ENCODE peak calls at places on chromosome 2, in seven cellular contexts. One of them, this sample, is unnamed.

GRCh38 chr2:100957971-100958653 is 44.0 kb upstream of the RPL31 start:
- DNase-seq in prostate gland: peak
- DNase-seq in cardiac muscle cell: no peak
- DNase-seq in heart left ventricle: peak
- DNase-seq in IMR-90: peak
- DNase-seq in breast epithelium: peak
- DNase-seq in heart right ventricle: peak
- DNase-seq in this sample: peak

GRCh38 chr2:83742117-83742782 is 716.8 kb downstream of the SUCLG1 start:
- DNase-seq in prostate gland: no peak
- DNase-seq in cardiac muscle cell: no peak
- DNase-seq in heart left ventricle: no peak
- DNase-seq in IMR-90: no peak
- DNase-seq in breast epithelium: no peak
- DNase-seq in heart right ventricle: peak
- DNase-seq in this sample: no peak

GRCh38 chr2:88880441-88880953 is 189.0 kb downstream of the RPIA start:
- DNase-seq in prostate gland: peak
- DNase-seq in cardiac muscle cell: peak
- DNase-seq in heart left ventricle: peak
- DNase-seq in IMR-90: peak
- DNase-seq in breast epithelium: no peak
- DNase-seq in heart right ventricle: peak
- DNase-seq in this sample: peak

GRCh38 chr2:241702405-241703127 is 727 bp downstream of the ING5 start:
- DNase-seq in prostate gland: peak
- DNase-seq in cardiac muscle cell: peak
- DNase-seq in heart left ventricle: peak
- DNase-seq in IMR-90: peak
- DNase-seq in breast epithelium: peak
- DNase-seq in heart right ventricle: peak
- DNase-seq in this sample: peak

GRCh38 chr2:70305531-70305930 is 3.7 kb upstream of the FAM136A start:
- DNase-seq in prostate gland: no peak
- DNase-seq in cardiac muscle cell: no peak
- DNase-seq in heart left ventricle: no peak
- DNase-seq in IMR-90: no peak
- DNase-seq in breast epithelium: no peak
- DNase-seq in heart right ventricle: no peak
- DNase-seq in this sample: no peak

GRCh38 chr2:110688594-110689091 is 10.8 kb upstream of the BUB1 start:
- DNase-seq in prostate gland: no peak
- DNase-seq in cardiac muscle cell: no peak
- DNase-seq in heart left ventricle: no peak
- DNase-seq in IMR-90: no peak
- DNase-seq in breast epithelium: no peak
- DNase-seq in heart right ventricle: no peak
- DNase-seq in this sample: no peak

GRCh38 chr2:170816499-170817246 is at the start of gene GAD1:
- DNase-seq in prostate gland: peak
- DNase-seq in cardiac muscle cell: peak
- DNase-seq in heart left ventricle: peak
- DNase-seq in IMR-90: peak
- DNase-seq in breast epithelium: no peak
- DNase-seq in heart right ventricle: peak
- DNase-seq in this sample: peak

GRCh38 chr2:32697156-32697555 is 69.3 kb downstream of the TTC27 start:
- DNase-seq in prostate gland: no peak
- DNase-seq in cardiac muscle cell: no peak
- DNase-seq in heart left ventricle: no peak
- DNase-seq in IMR-90: peak
- DNase-seq in breast epithelium: no peak
- DNase-seq in heart right ventricle: no peak
- DNase-seq in this sample: peak

GRCh38 chr2:149422337-149422990 is 92.1 kb downstream of the LYPD6 start:
- DNase-seq in prostate gland: no peak
- DNase-seq in cardiac muscle cell: no peak
- DNase-seq in heart left ventricle: no peak
- DNase-seq in IMR-90: peak
- DNase-seq in breast epithelium: no peak
- DNase-seq in heart right ventricle: no peak
- DNase-seq in this sample: peak

GRCh38 chr2:67571785-67572718 is 174.9 kb downstream of the ETAA1 start:
- DNase-seq in prostate gland: no peak
- DNase-seq in cardiac muscle cell: no peak
- DNase-seq in heart left ventricle: no peak
- DNase-seq in IMR-90: peak
- DNase-seq in breast epithelium: no peak
- DNase-seq in heart right ventricle: no peak
- DNase-seq in this sample: peak

GRCh38 chr2:36356990-36357505 is 1.5 kb downstream of the CRIM1 start:
- DNase-seq in prostate gland: no peak
- DNase-seq in cardiac muscle cell: no peak
- DNase-seq in heart left ventricle: peak
- DNase-seq in IMR-90: peak
- DNase-seq in breast epithelium: no peak
- DNase-seq in heart right ventricle: peak
- DNase-seq in this sample: peak

GRCh38 chr2:36355157-36355889 is at the start of gene CRIM1:
- DNase-seq in prostate gland: peak
- DNase-seq in cardiac muscle cell: peak
- DNase-seq in heart left ventricle: peak
- DNase-seq in IMR-90: peak
- DNase-seq in breast epithelium: peak
- DNase-seq in heart right ventricle: peak
- DNase-seq in this sample: peak

GRCh38 chr2:36355890-36356198 is 266 bp downstream of the CRIM1 start:
- DNase-seq in prostate gland: no peak
- DNase-seq in cardiac muscle cell: no peak
- DNase-seq in heart left ventricle: no peak
- DNase-seq in IMR-90: no peak
- DNase-seq in breast epithelium: no peak
- DNase-seq in heart right ventricle: no peak
- DNase-seq in this sample: no peak

GRCh38 chr2:36357506-36358316 is 2.1 kb downstream of the CRIM1 start:
- DNase-seq in prostate gland: peak
- DNase-seq in cardiac muscle cell: peak
- DNase-seq in heart left ventricle: peak
- DNase-seq in IMR-90: peak
- DNase-seq in breast epithelium: no peak
- DNase-seq in heart right ventricle: no peak
- DNase-seq in this sample: peak

GRCh38 chr2:36356199-36356989 is 816 bp downstream of the CRIM1 start:
- DNase-seq in prostate gland: peak
- DNase-seq in cardiac muscle cell: peak
- DNase-seq in heart left ventricle: peak
- DNase-seq in IMR-90: peak
- DNase-seq in breast epithelium: peak
- DNase-seq in heart right ventricle: peak
- DNase-seq in this sample: peak
- H3K27ac ChIP-seq in prostate gland: peak
- H3K27ac ChIP-seq in cardiac muscle cell: no peak
- H3K27ac ChIP-seq in heart left ventricle: peak
- H3K27ac ChIP-seq in IMR-90: peak
- H3K27ac ChIP-seq in breast epithelium: peak
- H3K27ac ChIP-seq in heart right ventricle: peak
- H3K27ac ChIP-seq in this sample: peak

GRCh38 chr2:54599326-54599710 is 124.1 kb upstream of the EML6 start:
- DNase-seq in prostate gland: no peak
- DNase-seq in cardiac muscle cell: no peak
- DNase-seq in heart left ventricle: no peak
- DNase-seq in IMR-90: no peak
- DNase-seq in breast epithelium: no peak
- DNase-seq in heart right ventricle: no peak
- DNase-seq in this sample: no peak

GRCh38 chr2:54597153-54597827 is 126.2 kb upstream of the EML6 start:
- DNase-seq in prostate gland: no peak
- DNase-seq in cardiac muscle cell: no peak
- DNase-seq in heart left ventricle: peak
- DNase-seq in IMR-90: peak
- DNase-seq in breast epithelium: no peak
- DNase-seq in heart right ventricle: peak
- DNase-seq in this sample: no peak

GRCh38 chr2:54595999-54596903 is 127.2 kb upstream of the EML6 start:
- DNase-seq in prostate gland: no peak
- DNase-seq in cardiac muscle cell: no peak
- DNase-seq in heart left ventricle: peak
- DNase-seq in IMR-90: no peak
- DNase-seq in breast epithelium: no peak
- DNase-seq in heart right ventricle: peak
- DNase-seq in this sample: no peak

GRCh38 chr2:54599914-54600313 is 123.5 kb upstream of the EML6 start:
- DNase-seq in prostate gland: peak
- DNase-seq in cardiac muscle cell: no peak
- DNase-seq in heart left ventricle: peak
- DNase-seq in IMR-90: no peak
- DNase-seq in breast epithelium: peak
- DNase-seq in heart right ventricle: peak
- DNase-seq in this sample: peak

DNA sequence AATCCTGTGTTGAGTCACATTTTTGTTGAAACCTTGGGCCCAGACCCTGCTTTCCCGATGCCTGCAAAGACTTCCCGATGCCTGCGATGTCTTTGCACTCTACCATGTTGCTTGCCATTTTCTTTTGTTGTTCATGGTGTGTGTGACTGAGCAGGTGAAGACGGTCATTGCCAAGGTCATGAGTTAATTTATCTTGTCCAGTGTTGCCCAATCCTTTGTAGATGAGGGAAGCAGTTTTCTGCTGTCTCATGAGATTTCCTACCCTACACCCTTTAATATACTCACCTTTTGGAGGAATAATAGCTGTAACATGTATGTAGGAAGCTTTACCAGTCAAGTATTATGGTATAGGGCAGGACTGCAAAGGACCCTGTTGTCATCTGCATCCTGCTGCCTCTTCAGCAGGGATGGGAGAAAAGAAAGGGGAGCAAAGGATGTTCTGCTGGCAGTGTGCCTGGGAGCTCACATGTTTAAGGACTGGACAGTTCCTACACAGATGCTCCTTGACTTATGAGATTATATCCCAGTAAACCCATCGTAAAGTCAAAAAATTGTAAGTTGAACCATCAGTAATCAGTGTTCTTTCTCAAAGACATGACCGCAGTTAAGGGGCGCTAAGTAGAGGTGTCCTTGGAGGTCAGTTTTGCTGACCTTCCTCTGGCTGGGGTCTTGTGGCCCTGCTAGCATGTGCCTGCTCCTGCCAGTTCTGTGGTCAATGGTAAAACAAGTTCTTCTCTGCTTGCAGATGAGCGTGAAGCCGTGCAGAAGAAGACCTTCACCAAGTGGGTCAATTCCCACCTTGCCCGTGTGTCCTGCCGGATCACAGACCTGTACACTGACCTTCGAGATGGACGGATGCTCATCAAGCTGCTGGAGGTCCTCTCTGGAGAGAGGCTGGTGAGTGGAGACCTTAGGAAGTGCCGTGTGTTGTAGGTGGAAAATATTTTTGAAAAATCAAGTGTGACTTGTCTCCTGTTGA is 124.8 kb upstream of the EML6 start:
- DNase-seq in prostate gland: no peak
- DNase-seq in cardiac muscle cell: no peak
- DNase-seq in heart left ventricle: no peak
- DNase-seq in IMR-90: peak
- DNase-seq in breast epithelium: no peak
- DNase-seq in heart right ventricle: no peak
- DNase-seq in this sample: no peak
- H3K27ac ChIP-seq in prostate gland: no peak
- H3K27ac ChIP-seq in cardiac muscle cell: no peak
- H3K27ac ChIP-seq in heart left ventricle: peak
- H3K27ac ChIP-seq in IMR-90: no peak
- H3K27ac ChIP-seq in breast epithelium: peak
- H3K27ac ChIP-seq in heart right ventricle: no peak
- H3K27ac ChIP-seq in this sample: peak

GRCh38 chr2:36484454-36484853 is 113.5 kb downstream of the FEZ2 start:
- DNase-seq in prostate gland: no peak
- DNase-seq in cardiac muscle cell: no peak
- DNase-seq in heart left ventricle: no peak
- DNase-seq in IMR-90: no peak
- DNase-seq in breast epithelium: no peak
- DNase-seq in heart right ventricle: no peak
- DNase-seq in this sample: no peak
- H3K27ac ChIP-seq in prostate gland: peak
- H3K27ac ChIP-seq in cardiac muscle cell: no peak
- H3K27ac ChIP-seq in heart left ventricle: peak
- H3K27ac ChIP-seq in IMR-90: peak
- H3K27ac ChIP-seq in breast epithelium: peak
- H3K27ac ChIP-seq in heart right ventricle: no peak
- H3K27ac ChIP-seq in this sample: no peak

GRCh38 chr2:54979645-54980044 is 70.6 kb downstream of the RTN4 start:
- DNase-seq in prostate gland: peak
- DNase-seq in cardiac muscle cell: no peak
- DNase-seq in heart left ventricle: no peak
- DNase-seq in IMR-90: no peak
- DNase-seq in breast epithelium: peak
- DNase-seq in heart right ventricle: no peak
- DNase-seq in this sample: peak
- H3K27ac ChIP-seq in prostate gland: peak
- H3K27ac ChIP-seq in cardiac muscle cell: no peak
- H3K27ac ChIP-seq in heart left ventricle: no peak
- H3K27ac ChIP-seq in IMR-90: no peak
- H3K27ac ChIP-seq in breast epithelium: peak
- H3K27ac ChIP-seq in heart right ventricle: no peak
- H3K27ac ChIP-seq in this sample: no peak

DNA sequence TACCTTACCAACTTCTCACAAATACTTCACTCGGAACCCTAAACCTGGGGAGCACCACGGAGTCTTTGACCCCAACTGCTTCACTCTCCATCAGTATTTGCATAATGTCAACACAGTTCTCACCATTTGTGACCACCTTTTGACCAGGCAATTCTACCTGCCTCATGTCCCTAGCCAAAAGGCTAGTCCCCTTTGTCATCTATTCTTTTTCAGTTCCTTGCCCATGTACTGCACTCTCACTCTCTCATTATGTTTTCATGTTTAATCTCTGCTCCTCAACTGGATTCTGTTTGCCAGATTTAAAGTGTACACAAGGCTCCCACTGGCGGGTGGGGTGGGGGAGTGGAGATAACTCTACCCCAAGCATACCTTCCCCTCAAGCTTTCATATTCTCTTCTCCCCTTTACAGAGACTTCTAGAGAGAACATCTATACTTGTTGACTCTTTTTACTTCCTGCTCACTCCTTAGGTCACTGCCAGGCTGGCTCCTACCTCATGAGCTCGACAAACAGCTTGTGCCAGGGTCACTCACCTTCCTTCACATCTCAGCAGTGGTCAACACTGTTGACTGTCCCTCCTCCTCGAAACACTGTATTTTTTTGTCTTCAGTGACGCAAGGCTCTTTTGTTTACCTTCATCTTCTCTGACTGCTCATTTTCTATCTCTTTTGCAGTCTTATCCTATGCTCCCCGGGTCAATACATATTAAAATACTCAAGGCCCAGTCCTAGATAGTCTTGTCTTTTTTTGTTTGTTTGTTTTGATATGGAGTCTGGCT is 88.7 kb upstream of the MAP4K3 start:
- DNase-seq in prostate gland: no peak
- DNase-seq in cardiac muscle cell: no peak
- DNase-seq in heart left ventricle: no peak
- DNase-seq in IMR-90: no peak
- DNase-seq in breast epithelium: no peak
- DNase-seq in heart right ventricle: no peak
- DNase-seq in this sample: no peak
- H3K27ac ChIP-seq in prostate gland: no peak
- H3K27ac ChIP-seq in cardiac muscle cell: peak
- H3K27ac ChIP-seq in heart left ventricle: peak
- H3K27ac ChIP-seq in IMR-90: no peak
- H3K27ac ChIP-seq in breast epithelium: no peak
- H3K27ac ChIP-seq in heart right ventricle: no peak
- H3K27ac ChIP-seq in this sample: no peak

GRCh38 chr2:46984034-46984433 is 68.4 kb upstream of the MCFD2 start:
- DNase-seq in prostate gland: no peak
- DNase-seq in cardiac muscle cell: no peak
- DNase-seq in heart left ventricle: no peak
- DNase-seq in IMR-90: no peak
- DNase-seq in breast epithelium: no peak
- DNase-seq in heart right ventricle: no peak
- DNase-seq in this sample: no peak
- H3K27ac ChIP-seq in prostate gland: peak
- H3K27ac ChIP-seq in cardiac muscle cell: no peak
- H3K27ac ChIP-seq in heart left ventricle: no peak
- H3K27ac ChIP-seq in IMR-90: no peak
- H3K27ac ChIP-seq in breast epithelium: peak
- H3K27ac ChIP-seq in heart right ventricle: no peak
- H3K27ac ChIP-seq in this sample: no peak

This sample was measured in PC-3.